ENCODE peak calls at places on chromosomes 7 and 10, in nine cellular contexts. W, D, Z, P, C, E, X, T and V are unnamed samples.

GRCh38 chr10:77669892-77670291 is 32.3 kb upstream of the KCNMA1 start:
- DNase-seq in W (no peak), D (no peak), Z (no peak), P (no peak), C (no peak), E (no peak), X (no peak), T (no peak), V (no peak)

GRCh38 chr7:104299323-104299722 is 29.1 kb upstream of the LHFPL3 start:
- DNase-seq in W (no peak), D (no peak), Z (no peak), P (no peak), C (peak; percentile 95), E (no peak), X (no peak), T (no peak), V (peak; percentile 99)

GRCh38 chr10:86079088-86079487 is 287.5 kb downstream of the GRID1 start:
- DNase-seq in W (no peak), D (no peak), Z (no peak), P (no peak), C (no peak), E (no peak), X (peak; percentile 24), T (no peak), V (no peak)

GRCh38 chr7:105209870-105210269 is 178.9 kb downstream of the SRPK2 start:
- DNase-seq in W (no peak), D (no peak), Z (no peak), P (no peak), C (no peak), E (no peak), X (no peak), T (no peak), V (no peak)

GRCh38 chr10:61898435-61898778 is 3.1 kb upstream of the ARID5B start:
- DNase-seq in W (no peak), D (no peak), Z (no peak), P (peak; percentile 56), C (no peak), E (no peak), X (no peak), T (peak; percentile 23), V (peak; percentile 82)

GRCh38 chr7:139648617-139648932 is 125.1 kb downstream of the CLEC2L start:
- DNase-seq in W (no peak), D (no peak), Z (no peak), P (peak; percentile 54), C (no peak), E (no peak), X (no peak), T (no peak), V (no peak)

GRCh38 chr7:37408885-37409248 is 39.8 kb downstream of the ELMO1 start:
- DNase-seq in W (no peak), D (no peak), Z (no peak), P (no peak), C (no peak), E (no peak), X (no peak), T (no peak), V (no peak)

GRCh38 chr10:103668351-103669242 is 175.1 kb downstream of the NEURL1 start:
- DNase-seq in W (no peak), D (peak; percentile 46), Z (peak; percentile 81), P (peak; percentile 24), C (no peak), E (no peak), X (peak; percentile 48), T (no peak), V (no peak)

GRCh38 chr7:88147341-88147740 is 72.5 kb downstream of the SRI start:
- DNase-seq in W (no peak), D (no peak), Z (no peak), P (no peak), C (no peak), E (no peak), X (no peak), T (no peak), V (no peak)

GRCh38 chr7:90503379-90503778 is 33.9 kb downstream of the PTTG1IP2 start:
- DNase-seq in W (no peak), D (no peak), Z (no peak), P (no peak), C (no peak), E (no peak), X (no peak), T (no peak), V (no peak)

GRCh38 chr10:47165711-47166404 is 134.1 kb upstream of the GDF10 start:
- DNase-seq in W (no peak), D (peak; percentile 61), Z (peak; percentile 76), P (no peak), C (no peak), E (peak; percentile 63), X (peak; percentile 60), T (no peak), V (no peak)

GRCh38 chr7:153381275-153382119 is 621.9 kb downstream of the ACTR3B start:
- DNase-seq in W (no peak), D (no peak), Z (no peak), P (peak; percentile 81), C (peak; percentile 20), E (no peak), X (peak; percentile 72), T (no peak), V (peak; percentile 55)

GRCh38 chr10:132326925-132327324 is 5.1 kb upstream of the LRRC27 start:
- DNase-seq in W (no peak), D (no peak), Z (no peak), P (no peak), C (no peak), E (no peak), X (no peak), T (no peak), V (no peak)

GRCh38 chr7:94245500-94245899 is 149.2 kb upstream of the COL1A2 start:
- DNase-seq in W (no peak), D (no peak), Z (no peak), P (no peak), C (peak; percentile 57), E (no peak), X (no peak), T (no peak), V (peak; percentile 90)